ENCODE peak calls at places on chromosomes 16 and 17, in ten cellular contexts. X, S, O, J, P, H, Z, T, C and K are unnamed samples.

GRCh38 chr17:3750926-3751325 is 27.2 kb downstream of the HASPIN start:
- DNase-seq in Z (peak), O (peak), S (no peak), H (no peak), X (no peak), J (no peak), C (no peak), T (no peak), P (no peak), K (no peak)

GRCh38 chr17:20266806-20267458 is 200.4 kb downstream of the LGALS9B start:
- DNase-seq in H (no peak), C (no peak), S (no peak), T (no peak), X (no peak), P (no peak), O (no peak), J (peak), Z (no peak), K (no peak)

GRCh38 chr16:2858245-2859025 is 465 bp upstream of the PRSS22 start:
- DNase-seq in X (no peak), S (no peak), O (no peak), P (peak), J (no peak), H (no peak), C (no peak), T (peak), Z (peak), K (peak)

GRCh38 chr17:16472539-16472938 is 19.5 kb downstream of the LRRC75A start:
- DNase-seq in J (no peak), X (no peak), S (no peak), C (no peak), P (no peak), Z (no peak), T (no peak), H (no peak), O (no peak), K (no peak)

GRCh38 chr17:77445908-77446535 is 305.3 kb downstream of the SEC14L1 start:
- DNase-seq in S (no peak), H (no peak), T (no peak), Z (peak), X (no peak), J (no peak), C (no peak), P (no peak), O (peak), K (no peak)

GRCh38 chr16:84726670-84727467 is 27.1 kb downstream of the USP10 start:
- DNase-seq in O (peak), Z (peak), X (no peak), J (no peak), H (no peak), T (no peak), P (no peak), S (no peak), C (no peak), K (no peak)

GRCh38 chr16:77896357-77896972 is 108.1 kb downstream of the VAT1L start:
- DNase-seq in X (no peak), S (no peak), O (no peak), Z (no peak), C (no peak), J (no peak), H (no peak), P (no peak), T (no peak), K (no peak)

GRCh38 chr16:27597361-27597760 is 47.4 kb downstream of the KATNIP start:
- DNase-seq in P (no peak), S (no peak), Z (no peak), H (no peak), C (no peak), O (no peak), X (no peak), J (no peak), T (no peak), K (no peak)

GRCh38 chr17:29941334-29941733 is at the start of gene EFCAB5:
- DNase-seq in S (no peak), O (no peak), P (no peak), T (no peak), C (no peak), X (no peak), H (no peak), J (no peak), Z (no peak), K (no peak)

GRCh38 chr17:7019839-7020519 is 2.9 kb upstream of the BCL6B start:
- DNase-seq in Z (no peak), C (no peak), S (peak), H (peak), T (no peak), X (no peak), P (peak), J (peak), O (peak), K (no peak)

GRCh38 chr17:79990704-79991103 is 45.0 kb downstream of the TBC1D16 start:
- DNase-seq in O (no peak), C (no peak), X (no peak), H (no peak), S (no peak), J (no peak), P (no peak), Z (no peak), T (no peak), K (no peak)